ENCODE peak calls at places on chromosome 2, in six cellular contexts. Z is HEK293T; F is posterior cingulate gyrus; U is mesendoderm; E is stimulated activated CD8-positive, alpha-beta memory T cell treated with anti-CD3 and anti-CD28 coated beads, Interleukin-15, amount 100 ng/mL, for 24 hours; S is nephron progenitor cell. B is an unnamed sample.

GRCh38 chr2:167827352-167828097 is 419.9 kb downstream of the STK39 start:
- DNase-seq in S (no peak), Z (no peak), U (no peak), E (no peak), F (no peak), B (no peak)

GRCh38 chr2:121360566-121361300 is 75.7 kb upstream of the TFCP2L1 start:
- DNase-seq in F (no peak), S (no peak), U (no peak), E (no peak), Z (no peak), B (no peak)

GRCh38 chr2:98730053-98730850 is 680 bp downstream of the MGAT4A start:
- DNase-seq in Z (peak; percentile 46), S (peak; percentile 65), U (peak; percentile 18), E (no peak), F (peak; percentile 54), B (peak; percentile 54)

GRCh38 chr2:100627653-100628300 is 65.0 kb downstream of the PDCL3 start:
- DNase-seq in S (no peak), E (no peak), F (no peak), Z (no peak), U (no peak), B (no peak)

GRCh38 chr2:7133521-7133920 is 216.3 kb downstream of the RNF144A start:
- DNase-seq in F (no peak), Z (no peak), U (peak; percentile 77), E (no peak), S (peak; percentile 16), B (no peak)

GRCh38 chr2:36493221-36493620 is 104.7 kb downstream of the FEZ2 start:
- DNase-seq in U (no peak), F (no peak), Z (no peak), E (no peak), S (no peak), B (peak; percentile 63)

GRCh38 chr2:206936456-206937222 is 2.7 kb upstream of the CPO start:
- DNase-seq in U (no peak), E (no peak), S (no peak), F (no peak), Z (no peak), B (no peak)

GRCh38 chr2:236264256-236264655 is at the start of gene ASB18:
- DNase-seq in S (no peak), E (no peak), U (no peak), F (no peak), Z (no peak), B (no peak)

GRCh38 chr2:164558450-164558849 is 62.8 kb downstream of the GRB14 start:
- DNase-seq in S (no peak), E (no peak), Z (no peak), F (no peak), U (no peak), B (no peak)

GRCh38 chr2:164840930-164841718 is 499 bp downstream of the COBLL1 start:
- DNase-seq in E (no peak), F (peak; percentile 60), U (peak; percentile 92), S (peak; percentile 79), Z (peak; percentile 71), B (no peak)

GRCh38 chr2:28622101-28622499 is 126.2 kb downstream of the PLB1 start:
- DNase-seq in S (no peak), E (no peak), U (no peak), Z (no peak), F (no peak), B (no peak)